ENCODE peak calls at places on chromosomes 7 and 10, in eight cellular contexts. I, B, H, Y, X, Q, R and U are unnamed samples.

GRCh38 chr7:155066417-155066950 is 3.6 kb upstream of the HTR5A start:
- DNase-seq in H (no peak), Y (peak; percentile 33), Q (no peak), R (no peak), I (peak; percentile 87), B (no peak), X (no peak), U (no peak)

GRCh38 chr10:125252937-125253336 is 92.6 kb upstream of the CTBP2 start:
- DNase-seq in X (no peak), Q (no peak), Y (no peak), B (no peak), I (no peak), R (no peak), H (no peak), U (no peak)

GRCh38 chr10:26485150-26485941 is 47.2 kb downstream of the APBB1IP start:
- DNase-seq in B (peak; percentile 27), I (peak; percentile 83), X (no peak), H (no peak), R (peak; percentile 54), Y (no peak), Q (no peak), U (no peak)

GRCh38 chr10:119829429-119829828 is 43.2 kb downstream of the MCMBP start:
- DNase-seq in X (no peak), R (no peak), H (peak; percentile 59), Q (no peak), B (no peak), Y (no peak), I (no peak), U (no peak)

GRCh38 chr7:12814107-12814506 is 126.7 kb downstream of the ARL4A start:
- DNase-seq in I (no peak), B (no peak), Y (no peak), H (no peak), R (no peak), Q (no peak), X (no peak), U (no peak)

GRCh38 chr7:70346844-70347462 is 748.7 kb downstream of the AUTS2 start:
- DNase-seq in B (no peak), X (no peak), I (no peak), H (no peak), R (no peak), Q (no peak), Y (no peak), U (no peak)

GRCh38 chr7:14449291-14449690 is 453.3 kb downstream of the DGKB start:
- DNase-seq in I (no peak), Q (no peak), Y (no peak), R (no peak), X (no peak), H (no peak), B (no peak), U (no peak)

GRCh38 chr7:69764071-69764470 is 165.8 kb downstream of the AUTS2 start:
- DNase-seq in I (no peak), H (no peak), R (no peak), B (no peak), X (no peak), Y (no peak), Q (no peak), U (no peak)

GRCh38 chr10:92734288-92734687 is 44.5 kb downstream of the HHEX start:
- DNase-seq in X (no peak), Y (no peak), I (no peak), R (no peak), Q (no peak), H (no peak), B (no peak), U (no peak)

GRCh38 chr7:13821152-13821787 is 168.2 kb downstream of the ETV1 start:
- DNase-seq in I (peak; percentile 55), B (no peak), H (no peak), Q (no peak), X (no peak), Y (no peak), R (no peak), U (no peak)

GRCh38 chr7:538764-539685 is 19.4 kb upstream of the PDGFA start:
- DNase-seq in Y (no peak), X (peak; percentile 91), I (no peak), H (peak; percentile 72), Q (peak; percentile 68), B (no peak), R (peak; percentile 26), U (no peak)

GRCh38 chr10:102868976-102869289 is 337 bp upstream of the AS3MT start:
- DNase-seq in H (no peak), Q (no peak), B (no peak), Y (no peak), X (no peak), I (peak; percentile 5), R (peak; percentile 29), U (no peak)

DNA sequence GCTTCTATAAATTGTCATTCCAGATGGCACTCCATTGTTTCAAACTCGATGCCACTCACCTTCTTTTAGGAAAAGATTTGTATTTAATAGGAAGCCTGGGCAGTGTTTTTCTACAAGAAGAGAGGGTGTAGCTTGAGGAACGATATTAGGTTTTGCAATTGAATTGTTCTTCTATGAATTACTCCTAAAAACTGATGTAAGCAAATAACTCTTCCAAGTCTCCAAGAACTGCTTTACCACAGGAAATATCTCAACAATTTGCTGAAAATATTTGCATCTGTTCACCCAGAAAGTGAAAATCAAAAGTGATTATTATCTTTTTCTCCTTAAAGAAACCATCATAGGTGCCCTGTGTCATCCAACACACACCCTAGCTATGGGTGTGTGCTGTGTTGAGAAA is 261.3 kb upstream of the MEOX2 start:
- DNase-seq in Y (no peak), B (no peak), Q (no peak), H (no peak), I (peak; percentile 56), R (no peak), X (no peak), U (no peak)
- H3K4me1 ChIP-seq in Y (no peaks in the 10 kb centered on the region), B (no peaks in the 10 kb centered on the region), Q (no peaks in the 10 kb centered on the region), H (no peaks in the 10 kb centered on the region), I (peaks cover 10% of the 10 kb centered on the region), R (no peaks in the 10 kb centered on the region), X (no peaks in the 10 kb centered on the region), U (no peaks in the 10 kb centered on the region)

DNA sequence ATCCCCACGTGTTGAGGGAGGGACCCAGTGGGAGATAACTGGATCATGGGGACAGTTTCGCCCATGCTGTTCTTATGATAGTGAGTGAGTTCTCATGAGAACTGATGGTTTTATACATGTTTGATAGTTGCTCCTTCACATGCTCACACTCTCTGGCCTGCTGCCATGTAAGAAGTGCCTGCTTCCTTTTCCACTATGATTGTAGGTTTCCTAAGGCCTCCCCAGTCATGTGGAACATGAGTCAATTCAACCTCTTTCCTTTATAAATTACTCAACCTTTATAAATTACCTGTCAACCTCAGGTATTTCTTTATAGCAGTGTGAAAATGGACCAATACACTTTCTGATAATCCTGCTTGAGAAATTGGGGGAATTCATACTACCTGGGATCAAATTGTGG is 80.2 kb downstream of the ZNF37A start:
- DNase-seq in H (no peak), Q (no peak), R (no peak), X (no peak), I (no peak), Y (no peak), B (no peak), U (no peak)
- H3K9me3 ChIP-seq in H (peaks cover 82% of the 10 kb centered on the region), Q (no peaks in the 10 kb centered on the region), R (peaks cover 20% of the 10 kb centered on the region), X (no peaks in the 10 kb centered on the region), I (no peaks in the 10 kb centered on the region), Y (no peaks in the 10 kb centered on the region), B (peaks cover 6% of the 10 kb centered on the region), U (no peaks in the 10 kb centered on the region)

GRCh38 chr10:71829171-71829570 is 21.9 kb downstream of the PSAP start:
- DNase-seq in Y (no peak), R (no peak), I (peak; percentile 19), X (no peak), H (no peak), Q (peak; percentile 84), B (no peak), U (no peak)

GRCh38 chr10:71825217-71825616 is 25.8 kb downstream of the PSAP start:
- DNase-seq in H (no peak), B (no peak), X (no peak), Y (no peak), R (no peak), Q (no peak), I (no peak), U (no peak)

GRCh38 chr10:71830726-71831125 is 20.3 kb downstream of the PSAP start:
- DNase-seq in Q (no peak), I (no peak), B (no peak), Y (no peak), X (no peak), R (no peak), H (no peak), U (no peak)

GRCh38 chr10:71828702-71829101 is 22.3 kb downstream of the PSAP start:
- DNase-seq in I (no peak), Y (no peak), B (no peak), R (no peak), Q (no peak), X (no peak), H (no peak), U (no peak)

DNA sequence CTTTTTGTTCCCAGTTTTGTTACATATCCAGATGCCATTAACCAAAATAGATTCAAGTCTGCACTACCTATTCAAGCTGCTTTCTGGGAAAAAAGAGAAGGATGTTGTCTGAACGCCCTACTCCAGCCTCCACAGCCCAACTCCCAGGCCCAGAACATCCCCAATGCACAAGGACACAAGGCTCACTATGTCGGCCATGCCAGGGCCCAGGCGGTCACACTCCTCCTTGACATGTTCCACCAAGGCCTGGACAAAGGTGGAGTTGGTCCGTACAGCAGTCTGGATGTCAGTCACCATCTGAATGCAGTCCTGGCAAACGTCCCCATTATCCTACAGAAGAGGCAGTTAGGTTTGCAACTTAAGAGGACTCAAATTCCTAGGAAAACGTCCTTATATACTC is 23.2 kb downstream of the PSAP start:
- DNase-seq in R (no peak), H (no peak), B (no peak), Y (no peak), X (no peak), Q (no peak), I (no peak), U (no peak)
- H3K4me1 ChIP-seq in R (peaks cover 10% of the 10 kb centered on the region), H (no peaks in the 10 kb centered on the region), B (peaks cover 12% of the 10 kb centered on the region), Y (no peaks in the 10 kb centered on the region), X (peaks cover 10% of the 10 kb centered on the region), Q (peaks cover 12% of the 10 kb centered on the region), I (no peaks in the 10 kb centered on the region), U (no peaks in the 10 kb centered on the region)

GRCh38 chr7:67843615-67844014 is 847.0 kb downstream of the TYW1 start:
- DNase-seq in H (peak; percentile 51), X (no peak), R (no peak), B (no peak), Q (no peak), Y (no peak), I (no peak), U (no peak)

GRCh38 chr7:67842571-67842970 is 845.9 kb downstream of the TYW1 start:
- DNase-seq in Y (no peak), R (no peak), I (peak; percentile 1), X (no peak), B (peak; percentile 11), H (no peak), Q (no peak), U (no peak)

GRCh38 chr7:67841896-67842295 is 845.3 kb downstream of the TYW1 start:
- DNase-seq in H (no peak), Q (no peak), X (no peak), B (no peak), Y (no peak), R (no peak), I (no peak), U (no peak)

GRCh38 chr7:67847063-67847798 is 850.6 kb downstream of the TYW1 start:
- DNase-seq in H (peak; percentile 41), B (no peak), X (no peak), R (no peak), Q (no peak), Y (no peak), I (no peak), U (no peak)

DNA sequence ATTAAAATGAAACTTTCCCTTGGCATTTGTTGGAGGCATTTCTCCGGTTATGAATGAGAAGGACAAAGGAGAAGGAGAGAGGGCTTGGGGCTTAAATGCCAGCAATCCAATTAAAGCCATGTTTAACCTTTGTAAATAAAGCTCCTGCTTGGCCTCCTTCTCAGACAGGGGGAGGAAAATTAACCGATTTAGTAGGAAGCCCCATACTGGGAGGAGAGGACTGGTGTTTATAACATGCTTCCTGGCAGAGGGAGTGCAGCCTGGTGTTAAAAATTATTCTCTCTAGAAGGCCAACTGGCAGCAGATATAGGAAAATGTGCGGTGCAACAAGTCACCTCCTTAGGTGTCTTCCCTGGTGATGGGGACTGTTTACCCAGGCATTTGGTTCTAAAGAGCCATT is 846.4 kb downstream of the TYW1 start:
- DNase-seq in Y (no peak), R (no peak), X (no peak), B (no peak), I (no peak), Q (no peak), H (no peak), U (no peak)
- H3K9me3 ChIP-seq in Y (no peaks in the 10 kb centered on the region), R (no peaks in the 10 kb centered on the region), X (no peaks in the 10 kb centered on the region), B (no peaks in the 10 kb centered on the region), I (no peaks in the 10 kb centered on the region), Q (no peaks in the 10 kb centered on the region), H (peaks cover 5% of the 10 kb centered on the region), U (peaks cover 6% of the 10 kb centered on the region)